ENCODE peak calls at places on chromosome 19, in five cellular contexts. One of them, this sample, is unnamed. For H3K4me1, the result is how much of the 10 kb centered on the place peaks cover.

GRCh38 chr19:23075031-23075733 is 41.6 kb upstream of the ZNF730 start:
- DNase-seq in heart right ventricle: peak
- DNase-seq in fibroblast of lung: peak
- DNase-seq in Panc1: no peak
- DNase-seq in neuronal stem cell: peak
- DNase-seq in this sample: peak

GRCh38 chr19:50906217-50906616 is 5.0 kb downstream of the KLK4 start:
- DNase-seq in Panc1: no peak
- DNase-seq in neuronal stem cell: peak
- DNase-seq in fibroblast of lung: peak
- DNase-seq in heart right ventricle: no peak
- DNase-seq in this sample: no peak

GRCh38 chr19:47572635-47573034 is 313 bp downstream of the ZNF541 start:
- DNase-seq in Panc1: no peak
- DNase-seq in fibroblast of lung: no peak
- DNase-seq in heart right ventricle: no peak
- DNase-seq in neuronal stem cell: no peak
- DNase-seq in this sample: peak

GRCh38 chr19:30562981-30563380 is 190.8 kb downstream of the ZNF536 start:
- DNase-seq in Panc1: no peak
- DNase-seq in fibroblast of lung: no peak
- DNase-seq in neuronal stem cell: no peak
- DNase-seq in heart right ventricle: no peak
- DNase-seq in this sample: no peak

GRCh38 chr19:41399091-41399490 is 1.5 kb downstream of the BCKDHA start:
- DNase-seq in heart right ventricle: no peak
- DNase-seq in fibroblast of lung: no peak
- DNase-seq in neuronal stem cell: no peak
- DNase-seq in Panc1: no peak
- DNase-seq in this sample: no peak

GRCh38 chr19:49486710-49487276 is 615 bp upstream of the RPL13A start:
- DNase-seq in Panc1: no peak
- DNase-seq in heart right ventricle: no peak
- DNase-seq in neuronal stem cell: no peak
- DNase-seq in fibroblast of lung: no peak
- DNase-seq in this sample: no peak

GRCh38 chr19:51448011-51448744 is 10.1 kb downstream of the SIGLEC8 start:
- DNase-seq in heart right ventricle: no peak
- DNase-seq in neuronal stem cell: no peak
- DNase-seq in Panc1: no peak
- DNase-seq in fibroblast of lung: no peak
- DNase-seq in this sample: no peak

GRCh38 chr19:29645911-29646310 is 19.4 kb upstream of the PLEKHF1 start:
- DNase-seq in Panc1: no peak
- DNase-seq in heart right ventricle: peak
- DNase-seq in neuronal stem cell: no peak
- DNase-seq in fibroblast of lung: peak
- DNase-seq in this sample: no peak

GRCh38 chr19:7460562-7460966 is 28.3 kb downstream of the PEX11G start:
- DNase-seq in heart right ventricle: no peak
- DNase-seq in Panc1: no peak
- DNase-seq in fibroblast of lung: no peak
- DNase-seq in neuronal stem cell: no peak
- DNase-seq in this sample: no peak

GRCh38 chr19:35295792-35296462 is 4.0 kb downstream of the MAG start:
- DNase-seq in fibroblast of lung: no peak
- DNase-seq in neuronal stem cell: no peak
- DNase-seq in heart right ventricle: no peak
- DNase-seq in Panc1: no peak
- DNase-seq in this sample: no peak

GRCh38 chr19:55549500-55550320 is 4.4 kb upstream of the SBK3 start:
- DNase-seq in neuronal stem cell: peak
- DNase-seq in fibroblast of lung: peak
- DNase-seq in heart right ventricle: no peak
- DNase-seq in Panc1: peak
- DNase-seq in this sample: no peak

GRCh38 chr19:55545913-55546495 is 661 bp upstream of the SBK3 start:
- DNase-seq in Panc1: no peak
- DNase-seq in heart right ventricle: peak
- DNase-seq in fibroblast of lung: peak
- DNase-seq in neuronal stem cell: no peak
- DNase-seq in this sample: no peak

GRCh38 chr19:55545443-55545842 is at the start of gene SBK3:
- DNase-seq in heart right ventricle: no peak
- DNase-seq in neuronal stem cell: no peak
- DNase-seq in Panc1: no peak
- DNase-seq in fibroblast of lung: no peak
- DNase-seq in this sample: no peak

GRCh38 chr19:55544776-55545439 is 435 bp downstream of the SBK3 start:
- DNase-seq in fibroblast of lung: no peak
- DNase-seq in Panc1: no peak
- DNase-seq in heart right ventricle: no peak
- DNase-seq in neuronal stem cell: no peak
- DNase-seq in this sample: no peak

GRCh38 chr19:55546822-55547614 is 1.7 kb upstream of the SBK3 start:
- DNase-seq in fibroblast of lung: peak
- DNase-seq in Panc1: peak
- DNase-seq in heart right ventricle: peak
- DNase-seq in neuronal stem cell: no peak
- DNase-seq in this sample: no peak
- H3K27ac ChIP-seq in fibroblast of lung: peak
- H3K27ac ChIP-seq in Panc1: peak
- H3K27ac ChIP-seq in heart right ventricle: peak
- H3K27ac ChIP-seq in neuronal stem cell: peak
- H3K27ac ChIP-seq in this sample: no peak

GRCh38 chr19:3402631-3403443 is 36.5 kb downstream of the NFIC start:
- DNase-seq in neuronal stem cell: no peak
- DNase-seq in Panc1: no peak
- DNase-seq in fibroblast of lung: no peak
- DNase-seq in heart right ventricle: no peak
- DNase-seq in this sample: no peak

GRCh38 chr19:3404324-3405260 is 38.2 kb downstream of the NFIC start:
- DNase-seq in fibroblast of lung: peak
- DNase-seq in neuronal stem cell: no peak
- DNase-seq in heart right ventricle: peak
- DNase-seq in Panc1: no peak
- DNase-seq in this sample: peak

GRCh38 chr19:3405261-3405653 is 38.9 kb downstream of the NFIC start:
- DNase-seq in Panc1: no peak
- DNase-seq in fibroblast of lung: no peak
- DNase-seq in neuronal stem cell: no peak
- DNase-seq in heart right ventricle: no peak
- DNase-seq in this sample: no peak

GRCh38 chr19:3401004-3401768 is 34.8 kb downstream of the NFIC start:
- DNase-seq in neuronal stem cell: no peak
- DNase-seq in fibroblast of lung: no peak
- DNase-seq in Panc1: no peak
- DNase-seq in heart right ventricle: no peak
- DNase-seq in this sample: no peak

GRCh38 chr19:3403489-3404323 is 37.3 kb downstream of the NFIC start:
- DNase-seq in Panc1: no peak
- DNase-seq in neuronal stem cell: no peak
- DNase-seq in fibroblast of lung: peak
- DNase-seq in heart right ventricle: peak
- DNase-seq in this sample: peak
- H3K4me3 ChIP-seq in Panc1: no peak
- H3K4me3 ChIP-seq in neuronal stem cell: no peak
- H3K4me3 ChIP-seq in fibroblast of lung: peak
- H3K4me3 ChIP-seq in heart right ventricle: peak
- H3K4me3 ChIP-seq in this sample: no peak

GRCh38 chr19:42528354-42529247 is at the start of gene CEACAM1:
- DNase-seq in Panc1: no peak
- DNase-seq in neuronal stem cell: no peak
- DNase-seq in heart right ventricle: peak
- DNase-seq in fibroblast of lung: no peak
- DNase-seq in this sample: no peak
- H3K4me1 ChIP-seq in Panc1: under half
- H3K4me1 ChIP-seq in neuronal stem cell: under half
- H3K4me1 ChIP-seq in heart right ventricle: under half
- H3K4me1 ChIP-seq in fibroblast of lung: under half
- H3K4me1 ChIP-seq in this sample: under half

DNA sequence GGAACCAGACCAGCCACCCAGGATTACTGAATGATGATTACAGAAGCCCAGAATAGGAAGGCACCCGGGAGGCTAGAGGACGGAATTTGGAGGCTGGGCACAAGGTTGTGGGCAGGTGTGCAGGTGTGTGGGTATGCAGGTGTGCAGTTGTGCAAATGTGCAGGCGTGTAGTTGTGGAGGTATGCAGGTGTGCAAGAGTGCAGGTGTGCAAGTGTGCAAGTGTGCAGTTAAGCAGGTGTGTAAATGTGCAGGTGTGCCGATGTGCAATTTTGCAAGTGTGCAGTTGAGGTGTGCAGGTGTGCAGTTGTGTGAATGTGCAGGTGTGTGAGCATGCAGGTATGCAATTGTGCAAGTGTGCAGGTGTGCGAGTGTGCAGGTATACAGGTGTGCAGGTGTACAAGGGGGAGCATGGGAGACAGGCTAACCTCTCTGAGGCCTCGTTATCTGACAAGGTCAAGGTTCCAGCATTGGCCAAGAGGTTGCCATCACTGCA is 131.8 kb downstream of the KCTD15 start:
- DNase-seq in fibroblast of lung: no peak
- DNase-seq in neuronal stem cell: no peak
- DNase-seq in heart right ventricle: no peak
- DNase-seq in Panc1: no peak
- DNase-seq in this sample: no peak
- H3K27ac ChIP-seq in fibroblast of lung: no peak
- H3K27ac ChIP-seq in neuronal stem cell: no peak
- H3K27ac ChIP-seq in heart right ventricle: no peak
- H3K27ac ChIP-seq in Panc1: no peak
- H3K27ac ChIP-seq in this sample: no peak

DNA sequence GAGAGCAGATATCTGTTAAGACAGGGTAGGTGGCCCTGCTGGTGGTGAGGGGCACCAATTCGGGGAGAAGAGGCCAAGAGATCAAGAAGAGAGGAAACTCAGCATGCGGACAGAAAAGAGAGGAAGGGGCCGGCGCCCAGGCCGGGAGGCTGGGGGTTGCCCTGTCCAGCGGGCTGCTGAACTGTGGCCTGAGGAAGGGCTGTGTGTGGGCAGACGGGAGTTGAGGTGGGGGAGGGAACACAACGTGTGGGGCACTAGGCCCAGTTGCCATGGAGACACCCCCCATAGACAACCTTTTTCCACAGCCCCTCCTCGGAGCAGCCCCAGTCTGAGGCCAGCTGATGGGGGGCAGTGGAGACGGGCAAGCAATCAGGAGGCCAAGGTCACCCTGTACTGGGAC is 2.5 kb upstream of the CACNG8 start:
- DNase-seq in fibroblast of lung: no peak
- DNase-seq in Panc1: no peak
- DNase-seq in heart right ventricle: no peak
- DNase-seq in neuronal stem cell: no peak
- DNase-seq in this sample: no peak
- H3K4me3 ChIP-seq in fibroblast of lung: no peak
- H3K4me3 ChIP-seq in Panc1: peak
- H3K4me3 ChIP-seq in heart right ventricle: no peak
- H3K4me3 ChIP-seq in neuronal stem cell: no peak
- H3K4me3 ChIP-seq in this sample: no peak

This sample was measured in pancreas.